ENCODE peak calls at places on chromosomes 5 and 9, in seven cellular contexts. B is GM23248; J is fibroblast of the aortic adventitia; D is GM23338; L is naive thymus-derived CD8-positive, alpha-beta T cell; W is hepatic stellate cell; K is hippocampal formation. V is an unnamed sample.

GRCh38 chr5:171953860-171954701 is 52.4 kb downstream of the FBXW11 start:
- DNase-seq in L (no peak), W (peak; percentile 32), D (no peak), J (peak; percentile 81), B (peak; percentile 76), K (no peak), V (peak; percentile 78)

GRCh38 chr5:174901336-174901735 is 177.0 kb downstream of the MSX2 start:
- DNase-seq in W (no peak), L (no peak), J (no peak), D (no peak), B (no peak), K (no peak), V (no peak)

GRCh38 chr5:98111686-98112085 is 661.8 kb upstream of the RGMB start:
- DNase-seq in J (no peak), D (peak; percentile 13), W (no peak), K (no peak), B (peak; percentile 30), L (no peak), V (peak; percentile 15)

GRCh38 chr9:75967556-75967955 is 77.1 kb downstream of the PCSK5 start:
- DNase-seq in W (no peak), K (no peak), L (no peak), B (no peak), D (no peak), J (no peak), V (no peak)

GRCh38 chr5:101102506-101102905 is 199.4 kb upstream of the ST8SIA4 start:
- DNase-seq in L (no peak), D (peak; percentile 7), K (no peak), B (peak; percentile 0), W (no peak), J (no peak), V (no peak)

GRCh38 chr5:88602584-88602983 is 280.4 kb downstream of the MEF2C start:
- DNase-seq in L (no peak), J (no peak), D (peak; percentile 77), B (no peak), W (no peak), K (no peak), V (no peak)

GRCh38 chr9:10050016-10050415 is 562.8 kb downstream of the PTPRD start:
- DNase-seq in L (no peak), K (no peak), B (peak; percentile 55), J (peak; percentile 17), D (no peak), W (no peak), V (no peak)

GRCh38 chr9:36258989-36259315 is 704 bp upstream of the GNE start:
- DNase-seq in K (no peak), D (no peak), L (no peak), B (peak; percentile 65), J (no peak), W (no peak), V (peak; percentile 44)

GRCh38 chr5:125750538-125751186 is 672.5 kb upstream of the GRAMD2B start:
- DNase-seq in K (no peak), W (no peak), J (no peak), D (no peak), L (no peak), B (no peak), V (no peak)

GRCh38 chr5:123875444-123876264 is 363.7 kb downstream of the CSNK1G3 start:
- DNase-seq in K (peak; percentile 70), W (no peak), B (no peak), J (no peak), D (peak; percentile 83), L (no peak), V (no peak)

GRCh38 chr5:138743506-138743905 is 9.7 kb upstream of the CTNNA1 start:
- DNase-seq in K (no peak), L (no peak), D (no peak), W (no peak), J (no peak), B (no peak), V (no peak)

V was measured in EH.